ENCODE peak calls at places on chromosomes 1 and 21, in four cellular contexts. P is activated effector memory CD4-positive, alpha-beta T cell treated with Interleukin-2 at 50 U/mL for 16 hours; J is activated CD8-positive, alpha-beta memory T cell treated with anti-CD3 and anti-CD28 coated beads, Interleukin-2, amount 10 ng/mL, durations not matched to agents 7 days and 5 days; V is NCI-H1436. T is an unnamed sample.

GRCh38 chr21:38984568-38984967 is 178.8 kb downstream of the ETS2 start:
- DNase-seq in P (no peak), V (no peak), J (no peak), T (no peak)

GRCh38 chr1:192579319-192579738 is 3.8 kb downstream of the RGS1 start:
- DNase-seq in V (no peak), P (no peak), J (no peak), T (no peak)

GRCh38 chr1:212442408-212442807 is 9.7 kb downstream of the NENF start:
- DNase-seq in J (no peak), V (no peak), P (no peak), T (no peak)

GRCh38 chr1:153343811-153344717 is 4.6 kb downstream of the PGLYRP4 start:
- DNase-seq in V (no peak), J (no peak), P (no peak), T (no peak)

GRCh38 chr1:23159963-23160877 is 8.4 kb downstream of the LUZP1 start:
- DNase-seq in P (no peak), V (no peak), J (no peak), T (no peak)

GRCh38 chr1:68363346-68363745 is 86.4 kb downstream of the RPE65 start:
- DNase-seq in J (no peak), P (no peak), V (no peak), T (no peak)

GRCh38 chr21:37642493-37642892 is 273.8 kb downstream of the KCNJ6 start:
- DNase-seq in P (no peak), J (peak; percentile 47), V (peak; percentile 40), T (no peak)

GRCh38 chr1:222521299-222522104 is 26.4 kb downstream of the HHIPL2 start:
- DNase-seq in V (no peak), J (no peak), P (no peak), T (no peak)

GRCh38 chr1:96596226-96596625 is 125.4 kb upstream of the PTBP2 start:
- DNase-seq in P (no peak), V (no peak), J (no peak), T (no peak)

GRCh38 chr21:38760017-38760761 is 45.5 kb upstream of the ETS2 start:
- DNase-seq in P (no peak), J (no peak), V (no peak), T (no peak)

GRCh38 chr1:26858160-26858559 is 4.8 kb upstream of the SFN start:
- DNase-seq in J (no peak), P (no peak), V (no peak), T (no peak)

GRCh38 chr1:52399629-52400028 is 4.6 kb downstream of the ORC1 start:
- DNase-seq in J (no peak), P (no peak), V (no peak), T (no peak)

GRCh38 chr1:19559641-19560040 is 74.3 kb upstream of the CAPZB start:
- DNase-seq in V (no peak), P (no peak), J (no peak), T (no peak)

GRCh38 chr1:44546403-44547053 is 127.8 kb downstream of the TMEM53 start:
- DNase-seq in P (no peak), J (no peak), V (no peak), T (no peak)

GRCh38 chr1:15454256-15454655 is 2.3 kb upstream of the CELA2A start:
- DNase-seq in J (no peak), P (no peak), V (no peak), T (peak; percentile 44)

GRCh38 chr1:186980400-186980799 is 151.7 kb downstream of the PLA2G4A start:
- DNase-seq in V (no peak), J (no peak), P (no peak), T (no peak)

GRCh38 chr1:154726443-154726842 is 118.5 kb upstream of the ADAR start:
- DNase-seq in J (no peak), P (no peak), V (no peak), T (no peak)

GRCh38 chr1:203320546-203321272 is 15.4 kb downstream of the BTG2 start:
- DNase-seq in V (peak; percentile 99), J (peak; percentile 87), P (peak; percentile 75), T (no peak)

GRCh38 chr1:23026573-23026972 is 7.3 kb downstream of the KDM1A start:
- DNase-seq in V (no peak), J (no peak), P (no peak), T (no peak)

GRCh38 chr1:171610385-171610784 is 11.7 kb upstream of the MYOCOS start:
- DNase-seq in P (no peak), J (no peak), V (peak; percentile 11), T (no peak)

GRCh38 chr1:154730251-154730650 is 122.3 kb upstream of the ADAR start:
- DNase-seq in P (no peak), J (no peak), V (peak; percentile 76), T (no peak)

GRCh38 chr1:45512641-45513054 is 9.0 kb downstream of the PRDX1 start:
- DNase-seq in P (peak; percentile 26), V (peak; percentile 33), J (peak; percentile 77), T (no peak)

GRCh38 chr1:88608139-88608943 is 75.7 kb upstream of the PKN2 start:
- DNase-seq in P (no peak), J (no peak), V (peak; percentile 34), T (no peak)

GRCh38 chr1:63770381-63770780 is 3.4 kb upstream of the ROR1 start:
- DNase-seq in V (no peak), P (no peak), J (no peak), T (no peak)

GRCh38 chr1:119483441-119484200 is 23.4 kb upstream of the HSD3B1 start:
- DNase-seq in V (no peak), J (no peak), P (no peak), T (no peak)

GRCh38 chr1:194331758-194332157 is 1145.3 kb upstream of the B3GALT2 start:
- DNase-seq in V (no peak), P (no peak), J (no peak), T (no peak)

GRCh38 chr1:241323510-241323909 is 33.5 kb downstream of the RGS7 start:
- DNase-seq in J (no peak), V (no peak), P (no peak), T (peak; percentile 4)

GRCh38 chr1:49351744-49352143 is 575.1 kb upstream of the BEND5 start:
- DNase-seq in P (no peak), V (no peak), J (no peak), T (no peak)

GRCh38 chr1:203089001-203089650 is 3.3 kb upstream of the MYOG start:
- DNase-seq in V (no peak), P (no peak), J (peak; percentile 40), T (no peak)